ENCODE peak calls at places on chromosome 11, in eight cellular contexts. L is dorsolateral prefrontal cortex; S is right atrium auricular region; R is CD8-positive, alpha-beta memory T cell; M is body of pancreas; C is GM23248; D is CD4-positive, CD25-positive, alpha-beta regulatory T cell; Y is AG04450. Q is an unnamed sample.

GRCh38 chr11:10807629-10808552 is 835 bp downstream of the EIF4G2 start:
- DNase-seq in D (peak; percentile 57), C (peak; percentile 78), M (peak; percentile 56), S (peak; percentile 71), L (peak; percentile 61), R (peak; percentile 33), Y (no peak), Q (peak; percentile 30)

GRCh38 chr11:122170815-122171475 is 54.9 kb upstream of the BLID start:
- DNase-seq in C (peak; percentile 96), Y (peak; percentile 56), S (no peak), M (no peak), D (no peak), L (no peak), R (no peak), Q (no peak)

GRCh38 chr11:132082566-132082965 is 712.2 kb downstream of the NTM start:
- DNase-seq in D (no peak), R (no peak), S (no peak), Y (no peak), L (no peak), C (no peak), M (no peak), Q (no peak)

GRCh38 chr11:73596547-73596946 is 1.4 kb downstream of the FAM168A start:
- DNase-seq in M (no peak), S (no peak), Y (no peak), C (no peak), R (no peak), D (no peak), L (no peak), Q (no peak)

GRCh38 chr11:34416088-34416487 is 22.6 kb upstream of the CAT start:
- DNase-seq in Y (no peak), L (no peak), C (no peak), M (no peak), R (no peak), S (no peak), D (no peak), Q (no peak)

GRCh38 chr11:111540114-111540920 is at the start of gene LAYN:
- DNase-seq in Y (no peak), C (peak; percentile 89), L (peak; percentile 49), S (no peak), D (peak; percentile 81), M (peak; percentile 29), R (no peak), Q (no peak)

GRCh38 chr11:134670247-134670646 is 258.2 kb upstream of the B3GAT1 start:
- DNase-seq in L (no peak), Y (no peak), S (no peak), M (no peak), R (no peak), C (no peak), D (no peak), Q (no peak)

GRCh38 chr11:120354779-120355178 is 18.6 kb downstream of the ARHGEF12 start:
- DNase-seq in C (no peak), Y (no peak), D (no peak), L (no peak), M (no peak), S (no peak), R (no peak), Q (no peak)

GRCh38 chr11:61181489-61181888 is 20.3 kb upstream of the VPS37C start:
- DNase-seq in R (no peak), M (no peak), S (no peak), C (no peak), D (no peak), Y (no peak), L (no peak), Q (no peak)

GRCh38 chr11:120217941-120218694 is 7.3 kb downstream of the OAF start:
- DNase-seq in D (no peak), R (no peak), S (no peak), Y (no peak), L (peak; percentile 82), M (peak; percentile 49), C (no peak), Q (no peak)

GRCh38 chr11:96102664-96103068 is 178.8 kb upstream of the MTMR2 start:
- DNase-seq in R (no peak), D (no peak), Y (peak; percentile 8), L (no peak), M (no peak), S (no peak), C (peak; percentile 73), Q (no peak)

GRCh38 chr11:15053201-15053685 is 20.1 kb upstream of the CALCB start:
- DNase-seq in Y (no peak), L (no peak), C (peak; percentile 68), S (no peak), M (no peak), D (no peak), R (no peak), Q (no peak)

GRCh38 chr11:120139316-120140069 is 1.6 kb upstream of the TRIM29 start:
- DNase-seq in Y (no peak), M (no peak), D (no peak), S (no peak), L (no peak), R (no peak), C (no peak), Q (no peak)

GRCh38 chr11:72720047-72720446 is 32.2 kb downstream of the ARAP1 start:
- DNase-seq in M (no peak), C (no peak), L (no peak), S (no peak), Y (no peak), R (no peak), D (no peak), Q (no peak)

GRCh38 chr11:44973634-44974401 is 23.1 kb upstream of the TP53I11 start:
- DNase-seq in R (no peak), Y (no peak), C (no peak), S (no peak), D (no peak), L (no peak), M (no peak), Q (no peak)

GRCh38 chr11:13907678-13908077 is 54.8 kb upstream of the SPON1 start:
- DNase-seq in R (no peak), S (no peak), L (no peak), D (no peak), C (no peak), M (no peak), Y (no peak), Q (no peak)

GRCh38 chr11:111733009-111733408 is 33.2 kb downstream of the PPP2R1B start:
- DNase-seq in C (peak; percentile 93), L (no peak), Y (peak; percentile 68), M (peak; percentile 55), D (no peak), R (no peak), S (peak; percentile 83), Q (no peak)

GRCh38 chr11:86370171-86370570 is 4.5 kb upstream of the CCDC81 start:
- DNase-seq in L (no peak), C (no peak), M (no peak), R (no peak), Y (no peak), D (no peak), S (no peak), Q (no peak)

DNA sequence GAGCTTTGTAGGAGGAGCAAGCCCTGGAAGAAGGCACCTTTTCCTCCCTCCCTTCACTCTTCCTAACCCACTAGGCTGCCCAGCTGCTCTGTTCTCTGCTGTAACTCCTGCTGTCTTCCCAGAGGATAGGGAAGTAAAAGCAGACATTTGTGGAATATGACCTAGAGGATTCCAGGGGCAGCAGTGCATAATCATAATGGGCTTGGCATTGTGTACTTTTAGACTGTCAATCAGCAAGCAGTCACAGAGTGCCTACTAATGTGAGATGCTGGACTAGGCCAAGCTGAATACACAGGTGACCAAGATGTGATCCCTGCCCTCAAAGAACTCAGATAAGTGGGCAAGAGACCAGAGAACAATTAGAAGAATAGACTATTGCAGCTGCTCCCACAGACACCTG is 133.0 kb downstream of the NAV2 start:
- DNase-seq in D (no peak), R (no peak), Y (no peak), C (no peak), S (no peak), L (no peak), M (no peak), Q (no peak)
- H3K27me3 ChIP-seq in D (no peaks in the 10 kb centered on the region), R (no peaks in the 10 kb centered on the region), Y (no peaks in the 10 kb centered on the region), C (no peaks in the 10 kb centered on the region), S (no peaks in the 10 kb centered on the region), L (no peaks in the 10 kb centered on the region), M (no peaks in the 10 kb centered on the region), Q (no peaks in the 10 kb centered on the region)

DNA sequence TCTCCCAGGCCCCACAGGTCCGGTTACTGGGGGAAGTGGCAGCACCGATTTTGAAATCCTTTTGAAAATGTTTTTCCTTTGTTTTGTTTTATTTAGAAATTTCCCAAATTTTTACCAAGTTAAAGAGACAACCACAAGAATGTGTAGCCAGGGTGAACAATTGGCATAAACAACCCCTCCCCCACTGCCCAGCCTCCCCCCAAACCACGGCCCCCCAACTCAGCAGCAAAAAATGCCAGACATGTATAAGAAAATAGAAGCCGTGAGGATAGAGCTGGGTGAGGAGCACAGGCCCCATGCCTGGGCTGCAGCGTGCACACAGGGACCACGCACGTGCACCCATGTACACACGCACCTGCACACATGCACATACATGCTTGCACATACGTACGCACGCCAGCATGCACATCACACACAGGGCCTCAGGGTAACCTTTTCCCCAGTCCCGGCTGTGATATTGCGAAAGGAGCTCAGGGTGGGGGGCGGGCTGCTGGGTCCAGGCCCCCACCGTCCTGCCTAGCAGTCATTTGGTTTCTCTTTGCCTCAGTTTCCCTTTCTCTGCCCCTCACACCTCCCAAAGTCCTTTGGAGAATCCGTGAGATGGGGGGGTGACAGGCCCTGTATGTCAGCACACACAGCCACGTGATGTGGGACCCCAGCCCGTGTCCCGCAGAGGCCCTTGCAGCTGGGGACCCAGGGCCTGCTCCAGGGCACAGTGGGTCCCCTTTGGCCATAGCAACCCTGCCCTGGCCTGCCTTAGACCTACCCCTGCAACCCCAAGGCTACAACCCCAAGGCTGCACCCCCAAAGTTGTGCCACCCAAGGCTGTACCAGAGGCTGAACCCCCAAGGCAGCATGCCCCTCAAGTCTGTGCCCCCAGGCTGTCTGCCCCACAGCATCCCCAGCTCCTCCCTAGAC is 42.9 kb downstream of the IGF2 start:
- DNase-seq in D (no peak), Y (no peak), M (no peak), S (no peak), L (no peak), C (peak; percentile 56), R (no peak), Q (no peak)
- H3K4me3 ChIP-seq in D (no peak overlapping the region), Y (no peak overlapping the region), M (no peak overlapping the region), S (no peak overlapping the region), L (no peak overlapping the region), C (peak overlapping the region; percentile 16), R (no peak overlapping the region), Q (no peak overlapping the region)

GRCh38 chr11:117868088-117868487 is 8.4 kb downstream of the FXYD6 start:
- DNase-seq in L (no peak), Y (no peak), R (no peak), M (no peak), S (no peak), D (no peak), C (no peak), Q (no peak)
- H3K27me3 ChIP-seq in L (no peaks in the 10 kb centered on the region), Y (peaks cover 22% of the 10 kb centered on the region), R (peaks cover under 1% of the 10 kb centered on the region), M (no peaks in the 10 kb centered on the region), S (no peaks in the 10 kb centered on the region), D (peaks cover 5% of the 10 kb centered on the region), C (peaks cover 15% of the 10 kb centered on the region), Q (no peaks in the 10 kb centered on the region)

DNA sequence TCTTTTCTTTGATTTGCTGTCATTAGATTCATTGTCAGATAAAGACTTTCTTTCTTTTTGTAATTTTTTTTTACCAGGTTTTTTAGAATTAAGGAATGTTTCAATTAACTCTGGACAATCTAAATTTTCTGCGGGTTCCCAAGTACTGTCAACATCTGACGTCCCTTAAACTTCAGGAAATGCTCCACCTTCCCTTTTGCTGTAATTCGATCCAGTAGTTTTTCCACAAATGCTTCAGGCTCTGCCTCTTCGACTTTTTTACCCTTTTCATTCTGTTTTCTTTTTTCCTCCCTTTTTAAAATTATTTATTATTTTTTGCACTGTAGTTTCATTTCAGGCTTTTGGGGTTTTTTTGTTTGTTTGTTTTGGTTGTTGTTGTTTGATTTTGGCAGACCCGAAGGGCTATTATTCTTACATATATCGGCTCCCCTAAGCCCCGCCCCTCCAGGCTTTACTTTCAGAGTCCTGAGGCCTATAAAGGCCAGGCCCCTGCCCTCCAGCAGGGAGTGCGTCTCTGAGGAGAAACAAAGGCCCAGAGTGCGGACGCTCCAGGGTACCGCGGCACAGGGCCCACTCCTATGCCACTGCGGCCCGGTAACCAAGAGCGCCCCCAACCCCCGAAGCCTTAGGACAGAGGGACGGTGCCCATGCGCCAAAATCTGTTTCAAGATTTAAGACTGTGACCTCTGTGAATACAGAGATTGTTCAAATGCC is 116.4 kb downstream of the TYR start:
- DNase-seq in R (no peak), C (peak; percentile 29), Y (no peak), M (peak; percentile 26), S (no peak), L (no peak), D (no peak), Q (no peak)
- H3K4me3 ChIP-seq in R (no peak overlapping the region), C (peak overlapping the region; percentile 76), Y (peak overlapping the region; percentile 29), M (no peak overlapping the region), S (no peak overlapping the region), L (no peak overlapping the region), D (no peak overlapping the region), Q (no peak overlapping the region)

Q was measured in effector memory CD4-positive, alpha-beta T cell.